ENCODE peak calls at places on chromosomes 13 and 19, in seven cellular contexts. L, Y, I, W, R, T and Z are unnamed samples.

GRCh38 chr19:812049-812816 is 9.5 kb downstream of the PLPPR3 start:
- DNase-seq in I (no peak), W (no peak), R (no peak), Y (no peak), L (no peak), T (no peak), Z (peak; percentile 44)

GRCh38 chr19:3506384-3507340 is 551 bp downstream of the FZR1 start:
- DNase-seq in Y (no peak), I (no peak), R (peak; percentile 69), T (peak; percentile 53), L (peak; percentile 26), W (no peak), Z (no peak)

GRCh38 chr19:1410136-1410786 is 2.9 kb downstream of the DAZAP1 start:
- DNase-seq in Y (peak; percentile 76), W (no peak), I (no peak), R (no peak), T (no peak), L (no peak), Z (no peak)

GRCh38 chr13:90613076-90613795 is 734.3 kb upstream of the MIR17HG start:
- DNase-seq in R (no peak), I (no peak), Y (no peak), T (no peak), W (no peak), L (no peak), Z (no peak)

GRCh38 chr19:41323430-41324125 is 13.6 kb downstream of the CCDC97 start:
- DNase-seq in I (no peak), L (no peak), R (no peak), T (peak; percentile 90), W (peak; percentile 75), Y (peak; percentile 98), Z (peak; percentile 90)

GRCh38 chr13:73335226-73335625 is 276.4 kb downstream of the KLF5 start:
- DNase-seq in W (no peak), T (no peak), L (no peak), I (no peak), R (no peak), Y (peak; percentile 82), Z (no peak)

GRCh38 chr13:102726430-102726829 is 31.6 kb upstream of the METTL21C start:
- DNase-seq in T (no peak), L (peak; percentile 0), W (no peak), Y (no peak), R (no peak), I (no peak), Z (no peak)

GRCh38 chr19:35404879-35405622 is 34.2 kb downstream of the GPR42 start:
- DNase-seq in R (no peak), Y (peak; percentile 85), L (no peak), I (no peak), T (no peak), W (no peak), Z (peak; percentile 83)

GRCh38 chr19:567296-567900 is 5.0 kb upstream of the BSG start:
- DNase-seq in T (no peak), L (no peak), I (no peak), Y (no peak), R (peak; percentile 50), W (no peak), Z (peak; percentile 53)

GRCh38 chr19:46372901-46373572 is 26.1 kb downstream of the PPP5C start:
- DNase-seq in T (peak; percentile 20), R (no peak), I (peak; percentile 54), L (no peak), Y (peak; percentile 63), W (peak; percentile 76), Z (no peak)

GRCh38 chr19:7815325-7815724 is 14.7 kb upstream of the EVI5L start:
- DNase-seq in T (no peak), L (no peak), R (no peak), I (no peak), Y (no peak), W (no peak), Z (no peak)

GRCh38 chr13:94966380-94966779 is 254.0 kb upstream of the SOX21 start:
- DNase-seq in R (no peak), W (no peak), I (no peak), L (no peak), Y (no peak), T (no peak), Z (no peak)

GRCh38 chr19:3046621-3047306 is 15.5 kb downstream of the TLE5 start:
- DNase-seq in Y (no peak), R (peak; percentile 49), T (peak; percentile 62), L (no peak), W (peak; percentile 74), I (no peak), Z (no peak)

GRCh38 chr13:89255844-89256406 is 1584.8 kb downstream of the SLITRK5 start:
- DNase-seq in L (no peak), Y (no peak), I (no peak), W (no peak), T (no peak), R (no peak), Z (no peak)

GRCh38 chr13:42707596-42707995 is 73.8 kb upstream of the FAM216B start:
- DNase-seq in W (no peak), R (no peak), T (no peak), L (no peak), Y (peak; percentile 79), I (no peak), Z (no peak)

DNA sequence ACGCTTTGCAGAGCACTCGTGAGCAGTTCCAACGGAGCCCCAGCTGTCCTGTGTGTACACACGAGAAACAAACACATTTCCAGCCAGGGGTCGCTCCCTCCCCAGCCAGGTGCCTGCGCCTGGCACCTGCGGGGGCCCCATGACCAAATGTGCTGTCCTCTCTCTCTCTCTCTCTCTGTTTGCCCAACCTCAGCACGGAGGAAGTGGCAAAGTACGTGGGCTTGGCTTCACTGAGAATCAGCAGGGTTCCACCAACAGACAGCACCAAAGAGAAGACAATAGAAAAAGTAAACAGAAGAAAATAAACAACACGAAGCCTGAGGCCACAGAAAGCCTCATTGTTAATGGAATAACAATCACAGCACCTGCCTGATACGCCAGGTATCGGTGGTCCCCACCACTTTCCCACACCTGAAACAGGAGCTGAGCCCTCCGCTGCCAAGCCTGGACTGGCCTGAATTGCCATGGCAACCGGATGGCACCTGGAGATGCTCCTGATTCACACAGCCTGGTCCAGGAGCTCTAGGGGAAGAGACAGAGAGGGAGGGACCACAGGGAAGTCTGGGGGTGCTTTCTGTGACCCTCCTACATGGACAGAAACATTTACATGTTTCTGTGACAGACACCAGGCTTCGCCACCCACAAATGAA is 103.9 kb upstream of the CACNA1A start:
- DNase-seq in T (no peak), L (peak; percentile 40), Y (no peak), W (peak; percentile 52), R (no peak), I (peak; percentile 40), Z (no peak)
- TF ChIP-seq CTCF in T (no peak), L (peak; percentile 44), Y (no peak), W (peak; percentile 37), R (no peak), I (no peak), Z (no peak)

DNA sequence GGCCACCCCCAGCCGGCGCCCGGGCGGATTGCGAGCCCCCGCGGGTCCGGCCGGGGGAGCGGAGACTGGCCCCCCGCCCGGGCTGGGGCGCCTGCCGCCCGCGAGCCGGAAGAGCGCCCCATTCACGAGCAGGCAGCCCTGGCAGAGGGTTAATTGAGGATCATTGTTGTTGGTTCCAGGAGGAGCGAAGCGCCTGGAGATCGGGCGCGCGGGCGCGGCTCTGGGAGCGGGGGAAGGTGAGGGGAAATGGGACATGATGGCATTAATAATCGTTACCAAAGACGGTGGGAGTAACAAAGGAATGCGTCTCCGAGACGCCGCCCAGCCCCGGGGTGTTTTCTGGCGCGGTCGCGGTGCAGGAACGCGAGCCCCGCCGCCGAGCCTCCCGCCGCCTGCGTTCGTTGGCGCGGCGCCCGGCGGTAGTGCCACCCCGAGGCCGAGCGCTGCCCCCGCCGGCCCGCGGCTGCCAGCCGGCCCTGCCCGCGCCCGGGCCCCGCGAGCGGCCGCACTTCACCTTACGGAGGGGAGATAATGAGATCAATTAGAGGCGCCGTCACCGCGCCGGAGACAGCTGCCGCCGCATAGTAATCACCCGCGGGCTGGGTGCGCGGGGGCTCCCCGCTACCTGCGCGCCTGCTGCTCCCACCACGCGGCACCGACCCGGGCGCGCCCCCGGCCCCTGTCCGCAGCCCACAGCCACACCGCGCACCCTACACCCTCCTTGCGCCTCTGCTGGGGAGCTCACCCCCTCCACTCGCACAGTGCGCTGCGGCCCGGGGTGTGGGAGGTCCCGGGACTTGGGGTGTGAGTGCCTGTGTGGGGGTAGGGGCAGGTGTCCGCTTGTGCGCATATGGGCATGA is 2.8 kb downstream of the ZNF536 start:
- DNase-seq in I (peak; percentile 48), T (no peak), Y (no peak), W (peak; percentile 44), L (no peak), R (no peak), Z (no peak)
- TF ChIP-seq CTCF in I (no peak), T (no peak), Y (no peak), W (no peak), L (no peak), R (no peak), Z (no peak)

GRCh38 chr19:4553092-4553695 is 6.3 kb downstream of the SEMA6B start:
- DNase-seq in T (no peak), W (no peak), L (no peak), R (no peak), Y (no peak), I (no peak), Z (no peak)
- TF ChIP-seq CTCF in T (no peak), W (no peak), L (no peak), R (no peak), Y (no peak), I (no peak), Z (no peak)

GRCh38 chr13:46008631-46009030 is 43.9 kb downstream of the ZC3H13 start:
- DNase-seq in I (no peak), L (no peak), T (no peak), Y (no peak), R (no peak), W (no peak), Z (no peak)

GRCh38 chr13:46012404-46012803 is 40.1 kb downstream of the ZC3H13 start:
- DNase-seq in Y (no peak), T (no peak), R (no peak), W (no peak), L (no peak), I (no peak), Z (no peak)

GRCh38 chr13:46015374-46015773 is 37.2 kb downstream of the ZC3H13 start:
- DNase-seq in Y (peak; percentile 12), W (no peak), I (no peak), R (no peak), L (no peak), T (no peak), Z (no peak)

GRCh38 chr13:46006688-46007452 is 45.7 kb downstream of the ZC3H13 start:
- DNase-seq in L (no peak), Y (peak; percentile 53), W (no peak), I (no peak), T (no peak), R (no peak), Z (no peak)

GRCh38 chr13:46010148-46010547 is 42.4 kb downstream of the ZC3H13 start:
- DNase-seq in W (no peak), L (no peak), I (no peak), Y (no peak), T (no peak), R (no peak), Z (no peak)
- TF ChIP-seq CTCF in W (peak; percentile 67), L (peak; percentile 65), I (no peak), Y (peak; percentile 8), T (no peak), R (no peak), Z (peak; percentile 22)

GRCh38 chr19:15279326-15279904 is 47.2 kb upstream of the EPHX3 start:
- DNase-seq in R (no peak), W (no peak), L (no peak), T (no peak), Y (no peak), I (no peak), Z (no peak)
- TF ChIP-seq CTCF in R (no peak), W (no peak), L (no peak), T (no peak), Y (no peak), I (no peak), Z (no peak)